ENCODE peak calls at places on chromosomes 5 and 9, in four cellular contexts. K, L, P and W are unnamed samples.

GRCh38 chr9:5422276-5422675 is 15.4 kb downstream of the PLGRKT start:
- DNase-seq in K (no peak), L (no peak), P (no peak), W (no peak)

GRCh38 chr9:133351908-133352634 is 4.1 kb downstream of the RPL7A start:
- DNase-seq in K (no peak), L (no peak), P (no peak), W (no peak)

GRCh38 chr5:72018158-72018803 is 89.0 kb upstream of the MAP1B start:
- DNase-seq in P (peak), K (no peak), L (no peak), W (no peak)

GRCh38 chr5:150132740-150133139 is 22.9 kb downstream of the PDGFRB start:
- DNase-seq in L (no peak), P (no peak), K (no peak), W (no peak)

GRCh38 chr5:60084226-60084625 is 190.7 kb upstream of the PDE4D start:
- DNase-seq in L (no peak), K (no peak), P (no peak), W (no peak)

GRCh38 chr5:150181035-150181434 is 8.8 kb upstream of the SLC6A7 start:
- DNase-seq in L (peak), K (no peak), P (peak), W (no peak)

GRCh38 chr5:130034872-130035271 is 130.6 kb downstream of the CHSY3 start:
- DNase-seq in P (no peak), K (no peak), L (no peak), W (no peak)

GRCh38 chr9:111940697-111941096 is 44.1 kb downstream of the UGCG start:
- DNase-seq in P (no peak), K (no peak), L (no peak), W (no peak)

GRCh38 chr5:59173568-59173967 is 590.7 kb downstream of the RAB3C start:
- DNase-seq in L (no peak), K (no peak), P (no peak), W (no peak)

GRCh38 chr5:172187118-172188032 is 649 bp downstream of the STK10 start:
- DNase-seq in L (peak), P (peak), K (peak), W (peak)

GRCh38 chr9:32899181-32899580 is 102.2 kb downstream of the APTX start:
- DNase-seq in L (no peak), P (no peak), K (no peak), W (no peak)

GRCh38 chr5:117103703-117104102 is 529.1 kb upstream of the SEMA6A start:
- DNase-seq in K (no peak), P (no peak), L (no peak), W (no peak)

GRCh38 chr9:71036501-71036900 is 84.9 kb downstream of the TRPM3 start:
- DNase-seq in L (no peak), K (no peak), P (no peak), W (no peak)

GRCh38 chr5:178232124-178232919 is at the start of gene PHYKPL:
- DNase-seq in K (peak), L (peak), P (peak), W (peak)
- TF ChIP-seq POLR2A in K (no peak), L (no peak), P (peak), W (no peak)

GRCh38 chr9:92964981-92965758 is 17.8 kb downstream of the FGD3 start:
- DNase-seq in L (peak), K (no peak), P (peak), W (no peak)
- H3K4me3 ChIP-seq in L (peak), K (peak), P (no peak), W (no peak)

GRCh38 chr9:129028192-129028966 is at the start of gene SH3GLB2:
- DNase-seq in P (peak), L (peak), K (peak), W (peak)
- TF ChIP-seq POLR2A in P (no peak), L (no peak), K (no peak), W (no peak)

DNA sequence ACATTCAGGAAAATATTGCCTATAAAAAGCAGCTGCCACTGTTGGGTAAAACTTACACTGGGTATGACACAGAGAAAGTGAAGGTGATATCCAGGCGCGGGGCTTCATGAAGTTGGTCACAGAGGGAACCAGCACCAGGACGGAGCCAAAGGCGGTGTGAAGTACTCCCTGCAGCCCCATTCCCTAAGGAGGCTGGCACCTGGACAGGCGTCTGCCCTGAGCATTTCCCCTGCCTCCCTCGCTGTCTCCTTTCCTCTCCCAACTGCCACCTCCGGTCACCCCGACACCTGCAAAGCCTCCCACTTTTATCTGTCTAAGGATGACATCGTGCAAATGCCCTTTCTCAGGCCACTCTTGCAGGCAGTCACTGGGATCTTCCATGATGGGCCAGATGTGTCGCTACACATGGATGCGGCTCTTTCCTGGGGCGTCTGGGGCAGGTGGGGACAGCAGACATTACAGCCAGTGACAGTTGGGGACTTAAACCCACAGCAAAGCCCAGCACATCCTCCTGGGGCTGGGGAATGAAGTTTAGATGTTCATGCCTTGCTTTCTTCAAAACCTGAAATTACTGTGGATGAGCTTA is 367.7 kb upstream of the IRX4 start:
- DNase-seq in L (no peak), P (no peak), K (no peak), W (no peak)
- H3K4me3 ChIP-seq in L (no peak), P (no peak), K (no peak), W (no peak)

GRCh38 chr5:128924299-128924698 is 41.0 kb upstream of the SLC27A6 start:
- DNase-seq in K (no peak), P (no peak), L (no peak), W (no peak)

GRCh38 chr5:128925973-128926372 is 39.3 kb upstream of the SLC27A6 start:
- DNase-seq in P (no peak), L (no peak), K (no peak), W (no peak)

GRCh38 chr5:128927644-128928043 is 37.6 kb upstream of the SLC27A6 start:
- DNase-seq in L (no peak), K (no peak), P (no peak), W (no peak)
- TF ChIP-seq POLR2A in L (no peak), K (no peak), P (no peak), W (no peak)